ENCODE peak calls at places on chromosomes 7 and 10, in five cellular contexts. Z, Q, O, X and G are unnamed samples.

GRCh38 chr10:29734980-29735627 is 100.3 kb upstream of the SVIL start:
- DNase-seq in Z (peak; percentile 80), Q (peak; percentile 83), O (peak; percentile 80), X (peak; percentile 48), G (no peak)

GRCh38 chr7:5797716-5798115 is 16.3 kb upstream of the RNF216 start:
- DNase-seq in Z (no peak), Q (no peak), O (no peak), X (no peak), G (no peak)

GRCh38 chr7:70838292-70838907 is 293.5 kb upstream of the GALNT17 start:
- DNase-seq in Z (no peak), Q (no peak), O (no peak), X (no peak), G (no peak)

GRCh38 chr10:47159361-47160228 is 140.4 kb upstream of the GDF10 start:
- DNase-seq in Z (no peak), Q (no peak), O (no peak), X (no peak), G (no peak)

GRCh38 chr7:121544726-121545125 is 148.6 kb upstream of the FAM3C start:
- DNase-seq in Z (no peak), Q (no peak), O (no peak), X (peak; percentile 88), G (peak; percentile 23)

GRCh38 chr10:69508738-69509340 is 57.6 kb downstream of the TSPAN15 start:
- DNase-seq in Z (peak; percentile 44), Q (peak; percentile 58), O (no peak), X (no peak), G (no peak)

GRCh38 chr7:134742688-134743350 is 36.6 kb upstream of the CALD1 start:
- DNase-seq in Z (no peak), Q (no peak), O (no peak), X (no peak), G (no peak)

GRCh38 chr7:121334875-121335648 is 6.3 kb downstream of the WNT16 start:
- DNase-seq in Z (no peak), Q (no peak), O (no peak), X (no peak), G (no peak)

GRCh38 chr10:12194752-12195271 is 879 bp downstream of the NUDT5 start:
- DNase-seq in Z (peak; percentile 69), Q (peak; percentile 81), O (no peak), X (no peak), G (peak; percentile 9)